ENCODE peak calls at places on chromosomes 16 and 17, in five cellular contexts. M, W, O, X and E are unnamed samples.

GRCh38 chr17:80984749-80985148 is 6.9 kb upstream of the CHMP6 start:
- DNase-seq in M (no peak), W (no peak), O (no peak), X (peak), E (no peak)

GRCh38 chr16:46789499-46790414 is 41.2 kb downstream of the C16orf87 start:
- DNase-seq in M (peak), W (peak), O (peak), X (peak), E (peak)

GRCh38 chr17:44348234-44348987 is 3.3 kb downstream of the GRN start:
- DNase-seq in M (no peak), W (no peak), O (no peak), X (peak), E (no peak)

GRCh38 chr17:17809527-17810373 is 27.0 kb downstream of the SREBF1 start:
- DNase-seq in M (peak), W (no peak), O (no peak), X (no peak), E (no peak)

GRCh38 chr16:50160495-50161164 is 7.5 kb downstream of the TENT4B start:
- DNase-seq in M (no peak), W (no peak), O (peak), X (peak), E (no peak)

GRCh38 chr17:65283704-65284103 is 146.5 kb downstream of the RGS9 start:
- DNase-seq in M (no peak), W (no peak), O (no peak), X (no peak), E (no peak)

GRCh38 chr16:11848842-11849241 is 2.5 kb downstream of the RSL1D1 start:
- DNase-seq in M (no peak), W (no peak), O (no peak), X (no peak), E (no peak)

GRCh38 chr16:10906914-10907756 is 30.1 kb downstream of the CIITA start:
- DNase-seq in M (peak), W (no peak), O (no peak), X (no peak), E (no peak)

GRCh38 chr16:85651822-85652430 is 36.8 kb downstream of the GINS2 start:
- DNase-seq in M (no peak), W (no peak), O (no peak), X (no peak), E (no peak)

GRCh38 chr17:2710804-2711607 is 558 bp downstream of the CLUH start:
- DNase-seq in M (no peak), W (no peak), O (peak), X (no peak), E (no peak)

GRCh38 chr17:7667616-7668406 is 17.1 kb downstream of the ATP1B2 start:
- DNase-seq in M (no peak), W (no peak), O (no peak), X (no peak), E (no peak)

GRCh38 chr16:3012828-3013420 is at the start of gene CLDN9:
- DNase-seq in M (no peak), W (no peak), O (no peak), X (peak), E (no peak)